ENCODE peak calls at places on chromosomes 7 and 10, in ten cellular contexts. H is HL-60, Q is kidney, W is brain microvascular endothelial cell, X is body of pancreas, T is tibial nerve, O is cardiac fibroblast, C is WTC11, A is uterus, M is cardiac muscle cell. N is an unnamed sample.

GRCh38 chr10:5622586-5622985 is 43.8 kb downstream of the ASB13 start:
- DNase-seq in M (no peak), W (no peak), O (peak), T (no peak), A (no peak), X (no peak), Q (no peak), H (no peak), C (no peak), N (no peak)

GRCh38 chr7:19079066-19079465 is 38.4 kb downstream of the TWIST1 start:
- DNase-seq in M (peak), W (peak), A (no peak), Q (no peak), T (no peak), C (no peak), X (no peak), O (peak), H (no peak), N (no peak)

GRCh38 chr10:12431453-12432101 is 82.2 kb downstream of the CAMK1D start:
- DNase-seq in X (no peak), W (no peak), A (peak), H (no peak), C (no peak), Q (no peak), T (no peak), O (no peak), M (no peak), N (no peak)

GRCh38 chr7:68470836-68471235 is 1127.4 kb upstream of the AUTS2 start:
- DNase-seq in A (no peak), Q (peak), M (no peak), C (no peak), T (no peak), W (no peak), H (no peak), O (no peak), X (peak), N (no peak)

GRCh38 chr7:101590663-101591435 is 38.2 kb downstream of the MYL10 start:
- DNase-seq in X (no peak), M (no peak), W (no peak), T (no peak), A (no peak), O (no peak), H (no peak), Q (no peak), C (no peak), N (no peak)

GRCh38 chr10:31808258-31809218 is 120.1 kb downstream of the ARHGAP12 start:
- DNase-seq in Q (no peak), T (no peak), M (peak), C (no peak), H (peak), X (no peak), O (peak), W (peak), A (peak), N (no peak)

GRCh38 chr10:18473424-18474110 is 177.8 kb downstream of the NSUN6 start:
- DNase-seq in X (no peak), W (peak), H (no peak), T (no peak), C (no peak), O (peak), Q (no peak), M (no peak), A (no peak), N (no peak)

GRCh38 chr7:144468990-144469732 is 65.7 kb upstream of the NOBOX start:
- DNase-seq in M (peak), C (no peak), O (peak), A (no peak), W (peak), H (no peak), X (no peak), T (no peak), Q (no peak), N (no peak)

GRCh38 chr7:47373871-47374451 is 207.9 kb downstream of the TNS3 start:
- DNase-seq in M (no peak), H (no peak), O (no peak), W (no peak), C (no peak), X (peak), Q (no peak), T (no peak), A (no peak), N (no peak)

GRCh38 chr10:92757720-92758119 is 68.0 kb downstream of the HHEX start:
- DNase-seq in X (no peak), T (no peak), Q (no peak), C (no peak), W (no peak), A (no peak), M (no peak), H (no peak), O (no peak), N (no peak)

GRCh38 chr7:128770238-128770637 is 5.4 kb downstream of the OPN1SW start:
- DNase-seq in X (no peak), T (no peak), Q (no peak), A (no peak), C (no peak), O (no peak), H (no peak), W (peak), M (peak), N (no peak)

GRCh38 chr7:519974-520458 is 370 bp upstream of the PDGFA start:
- DNase-seq in Q (peak), T (no peak), A (peak), X (peak), W (no peak), H (no peak), C (peak), M (peak), O (peak), N (peak)

GRCh38 chr10:13340626-13341370 is 7.3 kb downstream of the SEPHS1 start:
- DNase-seq in A (no peak), O (no peak), Q (no peak), C (no peak), M (no peak), H (no peak), W (no peak), T (no peak), X (no peak), N (no peak)

GRCh38 chr10:70655316-70655715 is 17.0 kb upstream of the ADAMTS14 start:
- DNase-seq in A (no peak), X (no peak), Q (no peak), H (no peak), T (no peak), M (no peak), O (no peak), W (no peak), C (no peak), N (no peak)

GRCh38 chr10:118840071-118840775 is 85.5 kb upstream of the CACUL1 start:
- DNase-seq in Q (no peak), X (no peak), O (peak), T (no peak), M (peak), C (no peak), A (no peak), H (peak), W (peak), N (no peak)

GRCh38 chr7:55486172-55486550 is 86.1 kb downstream of the VOPP1 start:
- DNase-seq in Q (no peak), O (no peak), H (no peak), W (no peak), X (no peak), C (no peak), T (no peak), M (no peak), A (no peak), N (no peak)

GRCh38 chr7:91034459-91035368 is 229.5 kb upstream of the FZD1 start:
- DNase-seq in O (peak), C (peak), T (peak), W (peak), X (peak), H (no peak), A (peak), M (peak), Q (no peak), N (no peak)

GRCh38 chr7:77427996-77428603 is 12.0 kb upstream of the GSAP start:
- DNase-seq in W (peak), X (no peak), T (no peak), O (peak), H (no peak), C (no peak), A (no peak), M (peak), Q (no peak), N (no peak)

GRCh38 chr7:33794959-33795358 is 110.4 kb upstream of the BMPER start:
- DNase-seq in M (no peak), A (no peak), H (no peak), C (no peak), Q (no peak), X (no peak), W (no peak), T (no peak), O (no peak), N (no peak)

GRCh38 chr10:60863796-60864195 is 80.2 kb downstream of the RHOBTB1 start:
- DNase-seq in T (no peak), Q (no peak), W (no peak), O (no peak), A (no peak), H (no peak), M (no peak), X (no peak), C (no peak), N (no peak)

GRCh38 chr7:63925626-63926460 is 72.8 kb upstream of the ZNF722 start:
- DNase-seq in M (peak), W (no peak), T (peak), A (peak), X (peak), Q (peak), C (no peak), H (peak), O (peak), N (peak)

GRCh38 chr7:7109934-7110333 is 72.4 kb upstream of the C1GALT1 start:
- DNase-seq in M (no peak), A (no peak), W (no peak), O (no peak), C (no peak), H (no peak), X (no peak), Q (no peak), T (no peak), N (no peak)

GRCh38 chr7:1533255-1533568 is 2.7 kb downstream of the MAFK start:
- DNase-seq in T (no peak), H (no peak), M (no peak), A (no peak), C (no peak), Q (no peak), W (no peak), O (no peak), X (no peak), N (no peak)

GRCh38 chr10:96501985-96502384 is 11.7 kb downstream of the TLL2 start:
- DNase-seq in M (no peak), H (no peak), X (no peak), W (no peak), C (no peak), Q (no peak), T (no peak), A (no peak), O (no peak), N (no peak)

GRCh38 chr10:74035324-74035723 is 37.4 kb downstream of the VCL start:
- DNase-seq in M (peak), W (no peak), H (no peak), C (no peak), O (no peak), A (no peak), X (no peak), Q (no peak), T (no peak), N (no peak)
- TF ChIP-seq CTCF in M (peak), W (peak), H (no peak), C (no peak), O (no peak), A (no peak), X (no peak), Q (peak), T (peak), N (no peak)

DNA sequence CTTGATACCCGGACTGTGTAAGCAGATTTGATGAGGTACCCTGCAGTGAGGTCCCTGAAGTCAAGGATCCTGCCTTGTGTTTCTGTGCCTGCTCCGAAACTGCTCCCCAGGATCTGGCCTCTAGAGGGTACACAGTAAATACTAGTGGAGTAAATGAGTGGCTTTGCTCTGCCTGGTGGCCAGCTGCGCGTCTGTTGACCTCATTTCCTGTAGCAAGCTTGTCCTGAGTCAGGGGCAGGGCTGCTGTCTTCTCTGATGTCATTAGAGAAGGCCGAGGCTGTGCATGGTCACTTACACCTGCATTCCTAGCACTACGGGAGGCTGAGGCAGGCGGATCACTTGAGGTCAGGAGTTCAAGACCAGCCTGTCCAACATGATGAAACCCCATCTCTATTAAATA is 191.8 kb downstream of the FANK1 start:
- DNase-seq in A (no peak), M (no peak), O (peak), Q (no peak), H (no peak), C (no peak), X (no peak), T (no peak), W (peak), N (no peak)
- TF ChIP-seq CTCF in A (no peak), M (no peak), O (peak), Q (no peak), H (no peak), C (no peak), X (no peak), T (no peak), W (peak), N (no peak)

GRCh38 chr7:51867117-51867516 is 550.5 kb upstream of the COBL start:
- DNase-seq in X (no peak), M (no peak), W (no peak), H (no peak), O (no peak), Q (no peak), A (no peak), T (no peak), C (no peak), N (no peak)
- TF ChIP-seq CTCF in X (no peak), M (no peak), W (no peak), H (no peak), O (no peak), Q (no peak), A (no peak), T (no peak), C (no peak), N (no peak)

GRCh38 chr7:151634643-151635042 is 114.9 kb upstream of the RHEB start:
- DNase-seq in O (no peak), H (no peak), T (no peak), Q (no peak), X (no peak), C (no peak), M (no peak), A (no peak), W (no peak), N (no peak)

GRCh38 chr7:151633516-151633812 is 113.8 kb upstream of the RHEB start:
- DNase-seq in M (no peak), Q (no peak), H (no peak), T (no peak), O (no peak), A (no peak), C (no peak), W (no peak), X (no peak), N (no peak)

GRCh38 chr7:151631149-151631967 is 111.7 kb upstream of the RHEB start:
- DNase-seq in H (no peak), M (peak), T (no peak), X (no peak), Q (no peak), W (peak), A (no peak), O (peak), C (peak), N (peak)

GRCh38 chr7:151631968-151632749 is 112.5 kb upstream of the RHEB start:
- DNase-seq in O (peak), Q (peak), M (peak), A (peak), C (peak), T (peak), H (peak), X (peak), W (peak), N (peak)

DNA sequence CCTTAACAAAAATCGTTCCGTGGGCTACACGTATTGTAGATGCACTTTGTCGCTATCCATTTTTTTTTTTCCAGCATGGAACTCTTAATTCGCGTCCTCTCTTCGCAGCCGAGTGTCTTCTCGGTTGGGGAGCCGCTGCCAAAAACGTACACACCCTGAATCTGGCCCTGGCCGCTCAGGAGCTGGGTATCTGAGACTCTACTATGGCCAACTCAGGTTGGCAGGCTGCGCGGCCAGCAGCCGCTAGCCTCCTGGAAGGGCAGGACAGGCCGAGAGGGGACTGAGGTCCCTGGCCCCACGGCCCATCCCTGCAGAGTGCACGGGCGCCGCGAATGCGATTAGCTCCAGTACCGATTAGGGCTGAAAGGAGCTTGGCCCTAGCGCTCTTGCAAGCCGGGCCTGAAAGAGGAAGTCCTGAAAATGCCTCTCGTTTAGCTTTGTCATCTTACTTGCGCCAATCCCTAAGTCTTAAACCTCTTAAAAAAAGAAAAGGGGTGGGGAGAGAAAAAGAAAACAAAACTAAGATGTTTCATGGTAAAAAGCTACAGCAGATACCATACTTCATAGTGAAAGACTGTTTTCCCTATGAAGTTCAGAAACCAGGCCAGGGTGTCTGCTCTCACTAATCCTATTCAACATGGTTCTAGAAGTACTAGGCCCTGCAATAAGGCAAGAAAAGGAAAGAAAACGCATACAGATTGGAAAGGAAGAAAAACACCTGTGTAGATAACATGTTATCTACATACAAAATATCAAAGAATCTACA is 113.2 kb upstream of the RHEB start:
- DNase-seq in H (peak), W (peak), M (peak), T (no peak), O (peak), X (peak), A (peak), Q (peak), C (peak), N (peak)
- TF ChIP-seq CTCF in H (no peak), W (no peak), M (no peak), T (no peak), O (no peak), X (no peak), A (no peak), Q (no peak), C (no peak), N (no peak)

GRCh38 chr10:127158663-127159062 is 37.7 kb downstream of the INSYN2A start:
- DNase-seq in O (no peak), H (no peak), A (no peak), Q (no peak), X (no peak), T (no peak), W (no peak), M (peak), C (no peak), N (no peak)

GRCh38 chr10:127162841-127163240 is 33.5 kb downstream of the INSYN2A start:
- DNase-seq in C (no peak), A (no peak), X (no peak), W (no peak), Q (no peak), M (no peak), O (no peak), H (no peak), T (no peak), N (no peak)

GRCh38 chr10:127159648-127160245 is 36.6 kb downstream of the INSYN2A start:
- DNase-seq in O (no peak), T (no peak), W (no peak), M (no peak), X (no peak), C (no peak), H (no peak), A (no peak), Q (no peak), N (no peak)

GRCh38 chr10:127163632-127164031 is 32.8 kb downstream of the INSYN2A start:
- DNase-seq in W (no peak), H (no peak), O (peak), C (no peak), T (no peak), M (peak), Q (no peak), X (no peak), A (no peak), N (no peak)

DNA sequence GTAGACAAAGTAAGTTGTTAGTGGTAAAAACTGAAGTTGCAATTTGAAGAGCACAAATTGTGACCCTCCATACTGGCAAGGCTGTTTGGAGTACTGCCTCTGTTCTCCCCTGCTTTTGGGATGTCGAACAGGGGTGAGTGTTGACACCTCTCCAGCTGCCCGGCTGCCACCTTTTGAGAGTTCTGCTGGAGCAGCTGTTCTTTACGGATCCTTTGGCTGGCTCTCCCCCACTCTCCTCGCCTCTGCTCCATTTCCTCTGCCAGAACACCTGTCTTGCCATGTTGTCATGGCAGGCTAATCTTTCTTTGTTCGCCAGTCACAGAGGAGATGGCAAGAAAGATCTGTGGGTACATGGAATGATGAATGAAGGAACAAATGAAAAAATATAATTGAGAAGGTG is 34.9 kb downstream of the INSYN2A start:
- DNase-seq in M (no peak), Q (no peak), A (no peak), H (no peak), C (no peak), T (no peak), X (no peak), W (no peak), O (no peak), N (no peak)
- TF ChIP-seq CTCF in M (no peak), Q (no peak), A (no peak), H (no peak), C (no peak), T (no peak), X (no peak), W (no peak), O (no peak), N (no peak)